ENCODE peak calls at places on chromosomes 6 and 20, in six cellular contexts. I is A172; A is activated CD4-positive, alpha-beta T cell treated with anti-CD3 and anti-CD28 coated beads, Interleukin-2, amount 10 ng/mL, durations not matched to agents 7 days and 5 days; R is stimulated activated CD4-positive, alpha-beta T cell treated with anti-CD3 and anti-CD28 coated beads, Interleukin-4, amount 100 ng/mL, for 1 hour; W is WTC11; B is right atrium auricular region. S is an unnamed sample.

GRCh38 chr6:81138236-81138635 is 614.2 kb downstream of the TENT5A start:
- DNase-seq in I (peak), A (no peak), R (no peak), W (no peak), B (no peak), S (no peak)

GRCh38 chr6:53922571-53922981 is 127.8 kb downstream of the LRRC1 start:
- DNase-seq in I (peak), A (no peak), R (no peak), W (no peak), B (no peak), S (no peak)

GRCh38 chr20:60694763-60695162 is 557.3 kb upstream of the CDH4 start:
- DNase-seq in I (no peak), A (no peak), R (no peak), W (no peak), B (no peak), S (no peak)

GRCh38 chr6:80618953-80619352 is 512.5 kb downstream of the BCKDHB start:
- DNase-seq in I (no peak), A (no peak), R (no peak), W (no peak), B (no peak), S (no peak)

GRCh38 chr6:2222275-2222842 is 23.0 kb downstream of the GMDS start:
- DNase-seq in I (no peak), A (no peak), R (no peak), W (no peak), B (no peak), S (no peak)

GRCh38 chr20:59742351-59743095 is 138.2 kb downstream of the PHACTR3 start:
- DNase-seq in I (no peak), A (no peak), R (no peak), W (no peak), B (no peak), S (no peak)

GRCh38 chr20:21564127-21564773 is 50.4 kb upstream of the NKX2-2 start:
- DNase-seq in I (no peak), A (no peak), R (no peak), W (no peak), B (no peak), S (no peak)

GRCh38 chr6:113402541-113402940 is 454.6 kb upstream of the MARCKS start:
- DNase-seq in I (no peak), A (no peak), R (no peak), W (no peak), B (no peak), S (no peak)

GRCh38 chr20:3672864-3673550 is 8.8 kb downstream of the ADAM33 start:
- DNase-seq in I (no peak), A (no peak), R (no peak), W (peak), B (no peak), S (no peak)

GRCh38 chr6:35073211-35073610 is 67.9 kb downstream of the TCP11 start:
- DNase-seq in I (no peak), A (no peak), R (no peak), W (no peak), B (no peak), S (no peak)

GRCh38 chr20:46694484-46694883 is 5.2 kb upstream of the TP53RK start:
- DNase-seq in I (peak), A (no peak), R (no peak), W (no peak), B (no peak), S (no peak)

GRCh38 chr20:7155282-7155681 is 387.8 kb downstream of the BMP2 start:
- DNase-seq in I (no peak), A (no peak), R (no peak), W (no peak), B (no peak), S (no peak)

GRCh38 chr6:80197474-80197873 is 91.0 kb downstream of the BCKDHB start:
- DNase-seq in I (peak), A (no peak), R (no peak), W (no peak), B (no peak), S (no peak)

GRCh38 chr20:43840382-43841070 is 74.1 kb upstream of the TOX2 start:
- DNase-seq in I (peak), A (peak), R (peak), W (peak), B (peak), S (no peak)

GRCh38 chr20:63121749-63122405 is 94.1 kb downstream of the YTHDF1 start:
- DNase-seq in I (no peak), A (no peak), R (no peak), W (peak), B (no peak), S (peak)

GRCh38 chr6:106692112-106692822 is 62.9 kb downstream of the QRSL1 start:
- DNase-seq in I (peak), A (no peak), R (no peak), W (peak), B (no peak), S (no peak)

GRCh38 chr6:149823013-149823412 is 41.1 kb downstream of the LRP11 start:
- DNase-seq in I (no peak), A (no peak), R (no peak), W (no peak), B (no peak), S (no peak)

GRCh38 chr20:44633872-44634600 is 17.5 kb downstream of the ADA start:
- DNase-seq in I (no peak), A (no peak), R (no peak), W (no peak), B (no peak), S (no peak)

GRCh38 chr6:116287668-116288282 is 8.0 kb upstream of the TSPYL1 start:
- DNase-seq in I (peak), A (no peak), R (no peak), W (no peak), B (no peak), S (no peak)

GRCh38 chr6:88165087-88165876 is 865 bp downstream of the CNR1 start:
- DNase-seq in I (no peak), A (no peak), R (no peak), W (no peak), B (no peak), S (no peak)

GRCh38 chr6:37303891-37304503 is 46.1 kb upstream of the TMEM217 start:
- DNase-seq in I (peak), A (peak), R (peak), W (no peak), B (no peak), S (no peak)

GRCh38 chr20:22559711-22560305 is 24.6 kb downstream of the FOXA2 start:
- DNase-seq in I (no peak), A (no peak), R (no peak), W (no peak), B (no peak), S (no peak)

GRCh38 chr20:53020834-53021233 is 48.7 kb downstream of the TSHZ2 start:
- DNase-seq in I (no peak), A (no peak), R (no peak), W (no peak), B (no peak), S (no peak)

GRCh38 chr20:61982951-61983315 is 82.7 kb downstream of the TAF4 start:
- DNase-seq in I (no peak), A (no peak), R (no peak), W (no peak), B (no peak), S (no peak)

GRCh38 chr20:39910536-39910935 is 778.5 kb downstream of the MAFB start:
- DNase-seq in I (no peak), A (no peak), R (no peak), W (no peak), B (no peak), S (no peak)

GRCh38 chr6:169899481-169900145 is 148.2 kb downstream of the ERMARD start:
- DNase-seq in I (no peak), A (no peak), R (no peak), W (no peak), B (no peak), S (no peak)

GRCh38 chr6:136987526-136987925 is 57.2 kb downstream of the IL20RA start:
- DNase-seq in I (no peak), A (no peak), R (no peak), W (no peak), B (no peak), S (no peak)

GRCh38 chr20:58179432-58180099 is 48.9 kb downstream of the ANKRD60 start:
- DNase-seq in I (no peak), A (peak), R (peak), W (peak), B (peak), S (peak)

GRCh38 chr6:168328086-168328485 is 8.5 kb upstream of the DACT2 start:
- DNase-seq in I (no peak), A (no peak), R (no peak), W (no peak), B (no peak), S (no peak)

GRCh38 chr20:56348746-56349145 is 10.0 kb upstream of the FAM210B start:
- DNase-seq in I (no peak), A (no peak), R (no peak), W (no peak), B (no peak), S (no peak)

GRCh38 chr20:57993738-57994431 is 234.6 kb downstream of the ANKRD60 start:
- DNase-seq in I (no peak), A (no peak), R (no peak), W (no peak), B (no peak), S (no peak)